ENCODE peak calls at places on chromosomes 1 and 21, in four cellular contexts. T, Z, E and N are unnamed samples.

GRCh38 chr1:12132078-12132477 is 34.7 kb upstream of the TNFRSF1B start:
- DNase-seq in Z (no peak), E (no peak), T (no peak), N (no peak)

GRCh38 chr1:32759997-32760623 is 57.0 kb downstream of the YARS1 start:
- DNase-seq in Z (peak; percentile 96), E (no peak), T (peak; percentile 76), N (peak; percentile 97)

GRCh38 chr1:241598234-241598633 is 41.9 kb downstream of the CHML start:
- DNase-seq in T (no peak), E (no peak), Z (no peak), N (no peak)

GRCh38 chr1:30374400-30375070 is 348.9 kb downstream of the MATN1 start:
- DNase-seq in E (no peak), Z (no peak), T (no peak), N (no peak)

GRCh38 chr1:33418811-33419210 is 12.1 kb downstream of the PHC2 start:
- DNase-seq in T (no peak), E (no peak), Z (no peak), N (no peak)

GRCh38 chr1:230131457-230131856 is 64.4 kb downstream of the GALNT2 start:
- DNase-seq in E (no peak), Z (no peak), T (no peak), N (no peak)

GRCh38 chr1:23916209-23917131 is 3.3 kb upstream of the CNR2 start:
- DNase-seq in E (peak; percentile 85), T (peak; percentile 85), Z (peak; percentile 60), N (peak; percentile 69)

GRCh38 chr21:23694396-23694795 is 1912.9 kb downstream of the MRPL39 start:
- DNase-seq in T (no peak), Z (no peak), E (no peak), N (no peak)

GRCh38 chr1:151534662-151535278 is 5.3 kb upstream of the TUFT1 start:
- DNase-seq in Z (peak; percentile 53), T (peak; percentile 80), E (peak; percentile 81), N (peak; percentile 53)

GRCh38 chr1:225735252-225736149 is 42.1 kb upstream of the SRP9 start:
- DNase-seq in E (peak; percentile 53), T (no peak), Z (peak; percentile 72), N (no peak)

GRCh38 chr1:173126421-173126820 is 75.7 kb upstream of the TNFSF18 start:
- DNase-seq in T (no peak), Z (no peak), E (no peak), N (no peak)

GRCh38 chr1:184973308-184974085 is 811 bp downstream of the NIBAN1 start:
- DNase-seq in Z (no peak), E (no peak), T (no peak), N (peak; percentile 48)

GRCh38 chr1:162596514-162597170 is 35.1 kb downstream of the UAP1 start:
- DNase-seq in T (no peak), Z (peak; percentile 83), E (no peak), N (no peak)

GRCh38 chr1:117495068-117495467 is 110.8 kb upstream of the TENT5C start:
- DNase-seq in Z (no peak), T (no peak), E (no peak), N (no peak)

GRCh38 chr1:7040969-7041368 is 255.7 kb downstream of the CAMTA1 start:
- DNase-seq in Z (no peak), T (no peak), E (peak; percentile 11), N (no peak)
- TF ChIP-seq JUND in Z (no peak), T (no peak), E (no peak), N (no peak)

DNA sequence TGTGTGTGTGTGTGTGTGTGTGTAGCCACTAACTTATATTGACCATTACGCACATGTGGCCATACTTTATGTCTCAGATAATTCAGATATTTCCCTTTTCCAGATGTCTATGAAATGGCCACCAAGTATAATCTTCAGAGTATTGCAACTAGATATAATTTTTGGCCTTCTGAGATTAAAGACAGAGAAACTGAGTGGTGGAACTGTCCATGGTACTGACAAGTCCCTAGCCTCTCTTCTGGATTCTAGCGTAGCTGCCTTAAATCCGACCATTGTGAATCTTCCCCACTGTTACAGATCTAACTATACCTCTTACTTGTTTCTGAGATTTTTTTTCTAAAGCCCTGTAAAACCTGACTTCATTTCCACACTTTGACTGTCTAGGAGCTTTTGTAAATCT is 100.0 kb upstream of the SERTAD4 start:
- DNase-seq in E (no peak), T (peak; percentile 16), Z (no peak), N (peak; percentile 73)
- TF ChIP-seq JUND in E (no peak), T (no peak), Z (no peak), N (no peak)

DNA sequence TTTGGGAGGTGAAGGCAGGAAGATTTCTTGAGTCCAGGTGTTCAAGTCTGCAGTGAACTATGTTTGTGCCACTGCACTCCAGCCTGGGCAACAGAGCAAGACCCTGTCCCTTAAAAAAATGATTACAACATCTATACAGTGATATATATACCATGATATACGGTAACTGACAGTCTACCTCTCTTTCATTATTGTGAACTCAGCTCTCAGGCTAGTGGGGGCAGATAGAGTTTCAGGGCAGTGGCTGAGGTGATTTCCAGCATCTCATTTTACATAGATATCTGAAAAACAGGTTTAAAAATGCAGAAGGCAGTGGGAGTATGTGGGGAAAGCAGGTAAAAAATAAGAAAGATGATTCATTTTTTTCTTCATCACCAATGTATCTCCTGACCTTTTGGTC is 8.1 kb upstream of the NTNG1 start:
- DNase-seq in T (no peak), Z (no peak), E (no peak), N (no peak)
- TF ChIP-seq JUND in T (no peak), Z (no peak), E (no peak), N (no peak)

GRCh38 chr1:182702826-182703524 is 18.6 kb upstream of the RGS8 start:
- DNase-seq in Z (no peak), E (peak; percentile 58), T (no peak), N (no peak)

GRCh38 chr1:182707116-182707515 is 22.7 kb upstream of the RGS8 start:
- DNase-seq in T (no peak), E (no peak), Z (no peak), N (no peak)

GRCh38 chr1:182700351-182700709 is 15.9 kb upstream of the RGS8 start:
- DNase-seq in T (no peak), E (no peak), Z (no peak), N (no peak)

GRCh38 chr1:182704677-182705076 is 20.3 kb upstream of the RGS8 start:
- DNase-seq in Z (no peak), E (no peak), T (no peak), N (no peak)

GRCh38 chr1:182703539-182703938 is 19.2 kb upstream of the RGS8 start:
- DNase-seq in E (peak; percentile 58), T (no peak), Z (no peak), N (peak; percentile 53)
- TF ChIP-seq JUND in E (no peak), T (no peak), Z (no peak), N (no peak)